ENCODE peak calls at places on chromosome 14, in five cellular contexts. O is IMR-90, B is transverse colon, S is bronchial epithelial cell, J is left ventricle myocardium inferior. C is an unnamed sample.

GRCh38 chr14:32110200-32110896 is 33.2 kb downstream of the ARHGAP5 start:
- DNase-seq in O (no peak), B (no peak), S (no peak), J (no peak), C (no peak)

GRCh38 chr14:54582334-54582733 is 15.4 kb downstream of the SAMD4A start:
- DNase-seq in O (no peak), B (no peak), S (no peak), J (no peak), C (no peak)

GRCh38 chr14:22483863-22484593 is 105.0 kb downstream of the DAD1 start:
- DNase-seq in O (no peak), B (no peak), S (no peak), J (no peak), C (no peak)

GRCh38 chr14:71355324-71356201 is 448.3 kb downstream of the PCNX1 start:
- DNase-seq in O (peak), B (no peak), S (peak), J (no peak), C (peak)

GRCh38 chr14:85535316-85535715 is 5.4 kb downstream of the FLRT2 start:
- DNase-seq in O (no peak), B (no peak), S (no peak), J (no peak), C (no peak)

GRCh38 chr14:70666364-70666691 is 24.6 kb downstream of the TTC9 start:
- DNase-seq in O (no peak), B (no peak), S (no peak), J (no peak), C (no peak)

GRCh38 chr14:54471641-54472040 is 17.1 kb downstream of the GMFB start:
- DNase-seq in O (no peak), B (no peak), S (no peak), J (no peak), C (no peak)

GRCh38 chr14:55702501-55702900 is 122.5 kb downstream of the KTN1 start:
- DNase-seq in O (no peak), B (no peak), S (no peak), J (no peak), C (no peak)

GRCh38 chr14:101126376-101127130 is 223.0 kb upstream of the RTL1 start:
- DNase-seq in O (no peak), B (no peak), S (no peak), J (no peak), C (no peak)

GRCh38 chr14:96627811-96628775 is 125.9 kb downstream of the PAPOLA start:
- DNase-seq in O (no peak), B (peak), S (no peak), J (no peak), C (no peak)

GRCh38 chr14:89746135-89746534 is 208.4 kb downstream of the EFCAB11 start:
- DNase-seq in O (no peak), B (no peak), S (no peak), J (no peak), C (no peak)

GRCh38 chr14:87847216-87847615 is 145.8 kb downstream of the GALC start:
- DNase-seq in O (no peak), B (no peak), S (peak), J (no peak), C (no peak)

GRCh38 chr14:66857867-66858266 is 331.4 kb upstream of the GARIN2 start:
- DNase-seq in O (no peak), B (no peak), S (no peak), J (no peak), C (no peak)

GRCh38 chr14:91388551-91388975 is 29.1 kb downstream of the CCDC88C start:
- DNase-seq in O (peak), B (peak), S (no peak), J (no peak), C (peak)

GRCh38 chr14:22656226-22656625 is 12.1 kb upstream of the OR6J1 start:
- DNase-seq in O (no peak), B (no peak), S (no peak), J (no peak), C (no peak)

GRCh38 chr14:84343637-84344036 is 1186.3 kb upstream of the FLRT2 start:
- DNase-seq in O (peak), B (no peak), S (peak), J (no peak), C (peak)

GRCh38 chr14:63893701-63894458 is 41.1 kb downstream of the SYNE2 start:
- DNase-seq in O (peak), B (peak), S (peak), J (peak), C (peak)

GRCh38 chr14:21168055-21168454 is 12.2 kb upstream of the OR5AU1 start:
- DNase-seq in O (peak), B (no peak), S (peak), J (no peak), C (peak)

GRCh38 chr14:106509176-106509575 is 982.8 kb downstream of the TMEM121 start:
- DNase-seq in O (no peak), B (no peak), S (no peak), J (no peak), C (no peak)

GRCh38 chr14:106513302-106513701 is 986.9 kb downstream of the TMEM121 start:
- DNase-seq in O (no peak), B (no peak), S (no peak), J (no peak), C (no peak)

GRCh38 chr14:106509795-106510194 is 983.4 kb downstream of the TMEM121 start:
- DNase-seq in O (no peak), B (no peak), S (no peak), J (no peak), C (no peak)

GRCh38 chr14:106508216-106508615 is 981.8 kb downstream of the TMEM121 start:
- DNase-seq in O (no peak), B (no peak), S (no peak), J (no peak), C (no peak)

GRCh38 chr14:106511411-106512198 is 985.2 kb downstream of the TMEM121 start:
- DNase-seq in O (no peak), B (no peak), S (no peak), J (no peak), C (no peak)
- H3K4me3 ChIP-seq in O (no peak), B (no peak), S (no peak), J (no peak), C (no peak)

GRCh38 chr14:28375295-28375694 is 391.3 kb upstream of the FOXG1 start:
- DNase-seq in O (no peak), B (no peak), S (peak), J (no peak), C (no peak)
- TF ChIP-seq CTCF in O (no peak), B (peak), S (peak), J (no peak), C (no peak)

GRCh38 chr14:36655571-36655962 is 6.1 kb upstream of the PAX9 start:
- DNase-seq in O (no peak), B (no peak), S (no peak), J (no peak), C (no peak)
- H3K4me3 ChIP-seq in O (no peak), B (no peak), S (no peak), J (no peak), C (no peak)

GRCh38 chr14:95561001-95561412 is 26.2 kb downstream of the GLRX5 start:
- DNase-seq in O (peak), B (peak), S (peak), J (peak), C (peak)
- TF ChIP-seq CTCF in O (peak), B (peak), S (peak), J (peak), C (peak)

GRCh38 chr14:103385153-103385993 is at the start of gene MARK3:
- DNase-seq in O (peak), B (peak), S (peak), J (peak), C (peak)
- H3K4me3 ChIP-seq in O (peak), B (peak), S (peak), J (peak), C (peak)

GRCh38 chr14:76810953-76811400 is 1.7 kb downstream of the ANGEL1 start:
- DNase-seq in O (peak), B (peak), S (peak), J (no peak), C (peak)
- TF ChIP-seq CTCF in O (peak), B (no peak), S (peak), J (peak), C (peak)

DNA sequence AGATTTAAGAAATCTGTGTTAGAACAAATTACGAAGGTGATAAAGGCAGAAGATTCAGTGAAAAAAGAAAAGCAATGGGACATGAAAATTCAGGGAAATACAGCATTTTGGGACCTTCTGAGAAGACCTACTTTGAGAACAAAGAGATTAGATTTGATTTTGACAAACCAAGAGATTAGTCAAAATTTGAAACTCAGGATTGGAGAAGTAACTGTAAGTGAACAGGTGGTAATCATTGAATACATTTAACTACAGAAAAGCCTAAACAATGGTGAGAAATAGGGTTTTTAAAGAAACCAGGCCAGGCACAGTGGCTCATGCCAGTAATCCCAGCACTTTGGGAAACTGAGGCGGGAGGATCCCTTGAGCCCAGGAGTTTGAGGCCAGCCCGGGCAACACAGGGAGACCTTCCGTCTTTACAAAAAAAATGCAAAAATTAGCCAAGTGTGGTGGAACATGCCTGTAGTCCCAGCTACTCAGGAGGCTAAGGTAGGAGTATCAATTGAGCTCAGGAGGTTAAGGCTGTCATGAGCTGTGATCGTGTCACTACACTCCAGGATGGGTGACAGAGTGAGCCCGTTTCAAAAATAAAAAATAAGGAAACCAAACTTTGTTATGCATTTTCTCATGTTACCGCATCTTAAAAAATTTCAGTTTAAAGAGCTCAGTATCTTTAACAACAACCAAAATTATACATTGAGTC is 8.9 kb upstream of the SAV1 start:
- DNase-seq in O (no peak), B (no peak), S (no peak), J (no peak), C (no peak)
- H3K4me3 ChIP-seq in O (no peak), B (no peak), S (no peak), J (peak), C (no peak)